ENCODE peak calls at places on chromosomes 16 and 17, in five cellular contexts. U is hepatocyte, J is PC-9, K is adipocyte, D is cardiac fibroblast. X is an unnamed sample.

GRCh38 chr17:4580291-4580690 is 4.0 kb upstream of the SMTNL2 start:
- DNase-seq in U (no peak), J (no peak), K (no peak), D (no peak), X (no peak)

GRCh38 chr16:68000024-68000423 is 740 bp upstream of the DPEP2 start:
- DNase-seq in U (no peak), J (no peak), K (no peak), D (no peak), X (no peak)

GRCh38 chr17:19021622-19022083 is 17.1 kb upstream of the FAM83G start:
- DNase-seq in U (no peak), J (no peak), K (no peak), D (no peak), X (peak; percentile 37)

GRCh38 chr17:40820228-40820838 is 2.1 kb downstream of the KRT10 start:
- DNase-seq in U (no peak), J (no peak), K (no peak), D (no peak), X (no peak)

GRCh38 chr16:89191033-89191900 is 9.1 kb downstream of the SLC22A31 start:
- DNase-seq in U (peak; percentile 8), J (no peak), K (no peak), D (no peak), X (no peak)

GRCh38 chr16:21162661-21163151 is 4.2 kb downstream of the LDAF1 start:
- DNase-seq in U (no peak), J (no peak), K (no peak), D (peak; percentile 78), X (no peak)

GRCh38 chr17:35807371-35808144 is 1.7 kb upstream of the TAF15 start:
- DNase-seq in U (no peak), J (no peak), K (peak; percentile 55), D (peak; percentile 67), X (no peak)

GRCh38 chr17:46135879-46136562 is 57.2 kb downstream of the KANSL1 start:
- DNase-seq in U (no peak), J (no peak), K (no peak), D (no peak), X (no peak)

GRCh38 chr16:28572659-28573510 is 19.2 kb downstream of the SGF29 start:
- DNase-seq in U (peak; percentile 58), J (no peak), K (no peak), D (peak; percentile 39), X (no peak)

GRCh38 chr16:17266606-17267313 is 204.0 kb downstream of the XYLT1 start:
- DNase-seq in U (no peak), J (no peak), K (no peak), D (no peak), X (no peak)

GRCh38 chr16:68728558-68728957 is 8.5 kb upstream of the CDH1 start:
- DNase-seq in U (no peak), J (no peak), K (no peak), D (no peak), X (no peak)

GRCh38 chr16:88636488-88637265 is 1.7 kb upstream of the IL17C start:
- DNase-seq in U (no peak), J (no peak), K (no peak), D (no peak), X (no peak)

GRCh38 chr16:51164167-51164566 is 13.1 kb upstream of the SALL1 start:
- DNase-seq in U (no peak), J (no peak), K (no peak), D (no peak), X (no peak)

GRCh38 chr16:88732961-88733294 is 26.6 kb downstream of the CTU2 start:
- DNase-seq in U (no peak), J (no peak), K (no peak), D (no peak), X (no peak)

GRCh38 chr17:2013994-2014317 is 11.2 kb downstream of the RTN4RL1 start:
- DNase-seq in U (no peak), J (no peak), K (peak; percentile 24), D (no peak), X (no peak)

GRCh38 chr16:84608281-84608680 is 9.6 kb downstream of the COTL1 start:
- DNase-seq in U (no peak), J (no peak), K (no peak), D (no peak), X (peak; percentile 69)

GRCh38 chr16:11627822-11628457 is 40.3 kb upstream of the SNN start:
- DNase-seq in U (peak; percentile 54), J (peak; percentile 93), K (no peak), D (peak; percentile 59), X (no peak)

GRCh38 chr16:1941924-1942809 is 832 bp downstream of the MSRB1 start:
- DNase-seq in U (no peak), J (peak; percentile 63), K (peak; percentile 30), D (peak; percentile 40), X (no peak)

GRCh38 chr16:66740010-66740409 is 11.4 kb downstream of the DYNC1LI2 start:
- DNase-seq in U (peak; percentile 41), J (no peak), K (peak; percentile 78), D (peak; percentile 58), X (peak; percentile 46)

GRCh38 chr16:27374231-27374793 is 27.7 kb upstream of the IL21R start:
- DNase-seq in U (no peak), J (no peak), K (no peak), D (no peak), X (no peak)

GRCh38 chr17:16477255-16477654 is 14.7 kb downstream of the LRRC75A start:
- DNase-seq in U (peak; percentile 63), J (peak; percentile 67), K (peak; percentile 82), D (peak; percentile 89), X (no peak)

GRCh38 chr17:72338847-72339790 is 218.3 kb downstream of the SOX9 start:
- DNase-seq in U (peak; percentile 71), J (peak; percentile 81), K (peak; percentile 85), D (peak; percentile 93), X (no peak)

GRCh38 chr17:58153046-58153445 is 4.9 kb downstream of the OR4D1 start:
- DNase-seq in U (no peak), J (no peak), K (no peak), D (no peak), X (peak; percentile 96)

GRCh38 chr17:65593870-65594584 is 32.6 kb upstream of the AXIN2 start:
- DNase-seq in U (peak; percentile 30), J (no peak), K (peak; percentile 61), D (peak; percentile 34), X (no peak)
- H3K4me3 ChIP-seq in U (peak overlapping the region; percentile 13), J (no peak overlapping the region), K (peak overlapping the region; percentile 71), D (no peak overlapping the region), X (no peak overlapping the region)

GRCh38 chr17:81036128-81036891 is 1.4 kb downstream of the BAIAP2 start:
- DNase-seq in U (no peak), J (no peak), K (no peak), D (no peak), X (no peak)
- H3K4me3 ChIP-seq in U (peak overlapping the region; percentile 82), J (peak overlapping the region; percentile 66), K (peak overlapping the region; percentile 79), D (peak overlapping the region; percentile 47), X (no peak overlapping the region)

DNA sequence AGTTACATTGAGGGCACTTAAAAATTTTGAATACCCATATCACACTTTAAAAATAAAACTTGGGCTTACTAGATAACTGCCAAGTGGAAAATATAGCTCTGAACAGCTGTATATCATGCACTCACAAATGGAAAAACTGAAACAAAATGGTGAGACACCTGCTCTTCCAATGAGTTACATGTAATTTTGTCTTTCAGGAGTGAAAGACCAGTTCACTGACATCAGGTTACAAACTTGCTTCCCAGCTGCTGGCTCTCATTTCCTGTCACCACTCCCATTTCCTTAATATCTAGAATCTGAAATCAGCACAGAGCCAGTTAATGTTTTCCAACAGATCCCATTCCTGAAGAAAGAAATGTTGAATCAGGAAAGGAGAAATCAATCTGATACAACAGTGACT is 10.8 kb downstream of the CSNK2A2 start:
- DNase-seq in U (no peak), J (no peak), K (no peak), D (peak; percentile 19), X (no peak)
- H3K4me3 ChIP-seq in U (no peak overlapping the region), J (no peak overlapping the region), K (no peak overlapping the region), D (no peak overlapping the region), X (no peak overlapping the region)

DNA sequence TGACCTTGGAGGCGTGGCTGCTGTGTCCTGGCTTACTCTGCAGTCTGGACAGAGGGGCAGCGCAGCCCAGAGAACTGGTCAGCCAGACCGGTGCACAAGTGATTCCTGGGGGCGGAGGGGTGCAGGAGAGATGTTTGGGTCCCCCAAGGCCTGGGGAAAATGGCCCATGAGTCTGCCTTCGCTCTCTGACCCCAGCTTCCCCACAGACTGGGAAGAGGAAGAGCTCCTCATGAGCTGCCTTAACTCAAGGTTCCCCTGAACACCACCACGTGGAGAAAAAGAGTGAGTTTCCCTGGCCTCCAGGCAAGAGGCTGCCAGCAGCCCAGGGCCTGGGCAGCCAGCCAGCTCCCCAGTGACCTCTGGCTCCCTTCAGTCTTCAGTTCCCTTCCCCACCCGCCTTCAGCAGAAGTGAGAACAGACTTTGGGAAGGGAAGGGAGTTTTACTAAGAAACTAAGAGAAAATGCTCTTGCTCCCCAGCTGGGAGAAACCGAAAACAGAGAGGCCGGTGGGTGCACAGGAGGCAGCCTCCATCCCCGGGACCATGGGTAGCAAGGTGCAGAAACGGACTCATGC is 2.0 kb upstream of the C17orf99 start:
- DNase-seq in U (peak; percentile 80), J (peak; percentile 75), K (peak; percentile 71), D (peak; percentile 97), X (no peak)
- H3K4me3 ChIP-seq in U (no peak overlapping the region), J (no peak overlapping the region), K (peak overlapping the region; percentile 69), D (no peak overlapping the region), X (no peak overlapping the region)